ENCODE peak calls at places on chromosomes 13 and 19, in ten cellular contexts. One of them, this sample, is unnamed.

GRCh38 chr13:21557995-21558394 is 46.0 kb downstream of the MICU2 start:
- DNase-seq in neuronal stem cell: no peak
- DNase-seq in astrocyte of the hippocampus: no peak
- DNase-seq in activated CD4-positive, alpha-beta memory T cell treated with anti-CD3 and anti-CD28 coated beads, Interleukin-2, amount 10 ng/mL, durations not matched to agents 7 days and 5 days: no peak
- DNase-seq in T-helper 17 cell: no peak
- DNase-seq in DMS79: no peak
- DNase-seq in activated naive CD4-positive, alpha-beta T cell treated with Interleukin-2 at 50 U/mL for 16 hours: no peak
- DNase-seq in bronchial epithelial cell: peak
- DNase-seq in NCI-H1092: no peak
- DNase-seq in HS-27A: no peak
- DNase-seq in this sample: no peak

GRCh38 chr19:57248646-57249045 is 8.2 kb downstream of the ZNF805 start:
- DNase-seq in neuronal stem cell: no peak
- DNase-seq in astrocyte of the hippocampus: no peak
- DNase-seq in activated CD4-positive, alpha-beta memory T cell treated with anti-CD3 and anti-CD28 coated beads, Interleukin-2, amount 10 ng/mL, durations not matched to agents 7 days and 5 days: no peak
- DNase-seq in T-helper 17 cell: no peak
- DNase-seq in DMS79: no peak
- DNase-seq in activated naive CD4-positive, alpha-beta T cell treated with Interleukin-2 at 50 U/mL for 16 hours: no peak
- DNase-seq in bronchial epithelial cell: no peak
- DNase-seq in NCI-H1092: no peak
- DNase-seq in HS-27A: no peak
- DNase-seq in this sample: no peak

GRCh38 chr19:45443462-45444317 is 20.0 kb upstream of the ERCC1 start:
- DNase-seq in neuronal stem cell: peak
- DNase-seq in astrocyte of the hippocampus: peak
- DNase-seq in activated CD4-positive, alpha-beta memory T cell treated with anti-CD3 and anti-CD28 coated beads, Interleukin-2, amount 10 ng/mL, durations not matched to agents 7 days and 5 days: peak
- DNase-seq in T-helper 17 cell: peak
- DNase-seq in DMS79: peak
- DNase-seq in activated naive CD4-positive, alpha-beta T cell treated with Interleukin-2 at 50 U/mL for 16 hours: peak
- DNase-seq in bronchial epithelial cell: peak
- DNase-seq in NCI-H1092: no peak
- DNase-seq in HS-27A: peak
- DNase-seq in this sample: peak

GRCh38 chr13:88622362-88622973 is 951.3 kb downstream of the SLITRK5 start:
- DNase-seq in neuronal stem cell: no peak
- DNase-seq in astrocyte of the hippocampus: no peak
- DNase-seq in activated CD4-positive, alpha-beta memory T cell treated with anti-CD3 and anti-CD28 coated beads, Interleukin-2, amount 10 ng/mL, durations not matched to agents 7 days and 5 days: no peak
- DNase-seq in T-helper 17 cell: no peak
- DNase-seq in DMS79: no peak
- DNase-seq in activated naive CD4-positive, alpha-beta T cell treated with Interleukin-2 at 50 U/mL for 16 hours: no peak
- DNase-seq in bronchial epithelial cell: peak
- DNase-seq in NCI-H1092: no peak
- DNase-seq in HS-27A: no peak
- DNase-seq in this sample: no peak

GRCh38 chr13:29909975-29910674 is 59.7 kb upstream of the UBL3 start:
- DNase-seq in neuronal stem cell: no peak
- DNase-seq in astrocyte of the hippocampus: no peak
- DNase-seq in activated CD4-positive, alpha-beta memory T cell treated with anti-CD3 and anti-CD28 coated beads, Interleukin-2, amount 10 ng/mL, durations not matched to agents 7 days and 5 days: no peak
- DNase-seq in T-helper 17 cell: no peak
- DNase-seq in DMS79: no peak
- DNase-seq in activated naive CD4-positive, alpha-beta T cell treated with Interleukin-2 at 50 U/mL for 16 hours: no peak
- DNase-seq in bronchial epithelial cell: peak
- DNase-seq in NCI-H1092: no peak
- DNase-seq in HS-27A: no peak
- DNase-seq in this sample: no peak

GRCh38 chr13:39512687-39513086 is 90.3 kb downstream of the LHFPL6 start:
- DNase-seq in neuronal stem cell: no peak
- DNase-seq in astrocyte of the hippocampus: no peak
- DNase-seq in activated CD4-positive, alpha-beta memory T cell treated with anti-CD3 and anti-CD28 coated beads, Interleukin-2, amount 10 ng/mL, durations not matched to agents 7 days and 5 days: no peak
- DNase-seq in T-helper 17 cell: no peak
- DNase-seq in DMS79: no peak
- DNase-seq in activated naive CD4-positive, alpha-beta T cell treated with Interleukin-2 at 50 U/mL for 16 hours: no peak
- DNase-seq in bronchial epithelial cell: peak
- DNase-seq in NCI-H1092: no peak
- DNase-seq in HS-27A: no peak
- DNase-seq in this sample: no peak

GRCh38 chr19:5369962-5370367 is 29.4 kb upstream of the PTPRS start:
- DNase-seq in neuronal stem cell: peak
- DNase-seq in astrocyte of the hippocampus: peak
- DNase-seq in activated CD4-positive, alpha-beta memory T cell treated with anti-CD3 and anti-CD28 coated beads, Interleukin-2, amount 10 ng/mL, durations not matched to agents 7 days and 5 days: peak
- DNase-seq in T-helper 17 cell: peak
- DNase-seq in DMS79: no peak
- DNase-seq in activated naive CD4-positive, alpha-beta T cell treated with Interleukin-2 at 50 U/mL for 16 hours: peak
- DNase-seq in bronchial epithelial cell: peak
- DNase-seq in NCI-H1092: no peak
- DNase-seq in HS-27A: no peak
- DNase-seq in this sample: no peak

GRCh38 chr13:73844986-73845385 is 289.2 kb downstream of the KLF12 start:
- DNase-seq in neuronal stem cell: no peak
- DNase-seq in astrocyte of the hippocampus: no peak
- DNase-seq in activated CD4-positive, alpha-beta memory T cell treated with anti-CD3 and anti-CD28 coated beads, Interleukin-2, amount 10 ng/mL, durations not matched to agents 7 days and 5 days: no peak
- DNase-seq in T-helper 17 cell: no peak
- DNase-seq in DMS79: no peak
- DNase-seq in activated naive CD4-positive, alpha-beta T cell treated with Interleukin-2 at 50 U/mL for 16 hours: no peak
- DNase-seq in bronchial epithelial cell: no peak
- DNase-seq in NCI-H1092: no peak
- DNase-seq in HS-27A: no peak
- DNase-seq in this sample: no peak

GRCh38 chr13:44578064-44578394 is 1.9 kb upstream of the TSC22D1 start:
- DNase-seq in neuronal stem cell: no peak
- DNase-seq in astrocyte of the hippocampus: no peak
- DNase-seq in activated CD4-positive, alpha-beta memory T cell treated with anti-CD3 and anti-CD28 coated beads, Interleukin-2, amount 10 ng/mL, durations not matched to agents 7 days and 5 days: no peak
- DNase-seq in T-helper 17 cell: no peak
- DNase-seq in DMS79: peak
- DNase-seq in activated naive CD4-positive, alpha-beta T cell treated with Interleukin-2 at 50 U/mL for 16 hours: no peak
- DNase-seq in bronchial epithelial cell: peak
- DNase-seq in NCI-H1092: peak
- DNase-seq in HS-27A: no peak
- DNase-seq in this sample: no peak

GRCh38 chr19:9793051-9793591 is 24.6 kb upstream of the ZNF846 start:
- DNase-seq in neuronal stem cell: no peak
- DNase-seq in astrocyte of the hippocampus: peak
- DNase-seq in activated CD4-positive, alpha-beta memory T cell treated with anti-CD3 and anti-CD28 coated beads, Interleukin-2, amount 10 ng/mL, durations not matched to agents 7 days and 5 days: peak
- DNase-seq in T-helper 17 cell: no peak
- DNase-seq in DMS79: no peak
- DNase-seq in activated naive CD4-positive, alpha-beta T cell treated with Interleukin-2 at 50 U/mL for 16 hours: peak
- DNase-seq in bronchial epithelial cell: peak
- DNase-seq in NCI-H1092: no peak
- DNase-seq in HS-27A: no peak
- DNase-seq in this sample: peak

GRCh38 chr13:45621950-45622349 is 6.4 kb upstream of the ERICH6B start:
- DNase-seq in neuronal stem cell: no peak
- DNase-seq in astrocyte of the hippocampus: no peak
- DNase-seq in activated CD4-positive, alpha-beta memory T cell treated with anti-CD3 and anti-CD28 coated beads, Interleukin-2, amount 10 ng/mL, durations not matched to agents 7 days and 5 days: no peak
- DNase-seq in T-helper 17 cell: no peak
- DNase-seq in DMS79: no peak
- DNase-seq in activated naive CD4-positive, alpha-beta T cell treated with Interleukin-2 at 50 U/mL for 16 hours: no peak
- DNase-seq in bronchial epithelial cell: no peak
- DNase-seq in NCI-H1092: no peak
- DNase-seq in HS-27A: no peak
- DNase-seq in this sample: no peak

GRCh38 chr13:72850959-72851677 is 69.2 kb downstream of the PIBF1 start:
- DNase-seq in neuronal stem cell: no peak
- DNase-seq in astrocyte of the hippocampus: no peak
- DNase-seq in activated CD4-positive, alpha-beta memory T cell treated with anti-CD3 and anti-CD28 coated beads, Interleukin-2, amount 10 ng/mL, durations not matched to agents 7 days and 5 days: no peak
- DNase-seq in T-helper 17 cell: no peak
- DNase-seq in DMS79: no peak
- DNase-seq in activated naive CD4-positive, alpha-beta T cell treated with Interleukin-2 at 50 U/mL for 16 hours: no peak
- DNase-seq in bronchial epithelial cell: no peak
- DNase-seq in NCI-H1092: no peak
- DNase-seq in HS-27A: no peak
- DNase-seq in this sample: no peak

GRCh38 chr13:22114630-22115311 is 443.9 kb downstream of the FGF9 start:
- DNase-seq in neuronal stem cell: no peak
- DNase-seq in astrocyte of the hippocampus: peak
- DNase-seq in activated CD4-positive, alpha-beta memory T cell treated with anti-CD3 and anti-CD28 coated beads, Interleukin-2, amount 10 ng/mL, durations not matched to agents 7 days and 5 days: peak
- DNase-seq in T-helper 17 cell: no peak
- DNase-seq in DMS79: no peak
- DNase-seq in activated naive CD4-positive, alpha-beta T cell treated with Interleukin-2 at 50 U/mL for 16 hours: peak
- DNase-seq in bronchial epithelial cell: no peak
- DNase-seq in NCI-H1092: no peak
- DNase-seq in HS-27A: no peak
- DNase-seq in this sample: no peak

GRCh38 chr13:37602743-37603381 is 4.3 kb upstream of the POSTN start:
- DNase-seq in neuronal stem cell: no peak
- DNase-seq in astrocyte of the hippocampus: peak
- DNase-seq in activated CD4-positive, alpha-beta memory T cell treated with anti-CD3 and anti-CD28 coated beads, Interleukin-2, amount 10 ng/mL, durations not matched to agents 7 days and 5 days: no peak
- DNase-seq in T-helper 17 cell: no peak
- DNase-seq in DMS79: peak
- DNase-seq in activated naive CD4-positive, alpha-beta T cell treated with Interleukin-2 at 50 U/mL for 16 hours: no peak
- DNase-seq in bronchial epithelial cell: peak
- DNase-seq in NCI-H1092: no peak
- DNase-seq in HS-27A: no peak
- DNase-seq in this sample: no peak

GRCh38 chr13:22012676-22013075 is 341.8 kb downstream of the FGF9 start:
- DNase-seq in neuronal stem cell: no peak
- DNase-seq in astrocyte of the hippocampus: no peak
- DNase-seq in activated CD4-positive, alpha-beta memory T cell treated with anti-CD3 and anti-CD28 coated beads, Interleukin-2, amount 10 ng/mL, durations not matched to agents 7 days and 5 days: no peak
- DNase-seq in T-helper 17 cell: no peak
- DNase-seq in DMS79: peak
- DNase-seq in activated naive CD4-positive, alpha-beta T cell treated with Interleukin-2 at 50 U/mL for 16 hours: no peak
- DNase-seq in bronchial epithelial cell: no peak
- DNase-seq in NCI-H1092: peak
- DNase-seq in HS-27A: no peak
- DNase-seq in this sample: no peak

GRCh38 chr19:11102944-11103343 is 13.7 kb downstream of the LDLR start:
- DNase-seq in neuronal stem cell: no peak
- DNase-seq in astrocyte of the hippocampus: no peak
- DNase-seq in activated CD4-positive, alpha-beta memory T cell treated with anti-CD3 and anti-CD28 coated beads, Interleukin-2, amount 10 ng/mL, durations not matched to agents 7 days and 5 days: no peak
- DNase-seq in T-helper 17 cell: no peak
- DNase-seq in DMS79: no peak
- DNase-seq in activated naive CD4-positive, alpha-beta T cell treated with Interleukin-2 at 50 U/mL for 16 hours: no peak
- DNase-seq in bronchial epithelial cell: no peak
- DNase-seq in NCI-H1092: no peak
- DNase-seq in HS-27A: no peak
- DNase-seq in this sample: no peak

GRCh38 chr19:55115446-55116065 is 1.9 kb downstream of the PPP1R12C start:
- DNase-seq in neuronal stem cell: no peak
- DNase-seq in astrocyte of the hippocampus: peak
- DNase-seq in activated CD4-positive, alpha-beta memory T cell treated with anti-CD3 and anti-CD28 coated beads, Interleukin-2, amount 10 ng/mL, durations not matched to agents 7 days and 5 days: no peak
- DNase-seq in T-helper 17 cell: no peak
- DNase-seq in DMS79: no peak
- DNase-seq in activated naive CD4-positive, alpha-beta T cell treated with Interleukin-2 at 50 U/mL for 16 hours: no peak
- DNase-seq in bronchial epithelial cell: no peak
- DNase-seq in NCI-H1092: no peak
- DNase-seq in HS-27A: no peak
- DNase-seq in this sample: no peak

GRCh38 chr19:7292950-7293794 is 1.0 kb downstream of the INSR start:
- DNase-seq in neuronal stem cell: no peak
- DNase-seq in astrocyte of the hippocampus: peak
- DNase-seq in activated CD4-positive, alpha-beta memory T cell treated with anti-CD3 and anti-CD28 coated beads, Interleukin-2, amount 10 ng/mL, durations not matched to agents 7 days and 5 days: no peak
- DNase-seq in T-helper 17 cell: no peak
- DNase-seq in DMS79: no peak
- DNase-seq in activated naive CD4-positive, alpha-beta T cell treated with Interleukin-2 at 50 U/mL for 16 hours: no peak
- DNase-seq in bronchial epithelial cell: no peak
- DNase-seq in NCI-H1092: no peak
- DNase-seq in HS-27A: no peak
- DNase-seq in this sample: peak

GRCh38 chr13:63774133-63774532 is 2358.5 kb upstream of the PCDH20 start:
- DNase-seq in neuronal stem cell: no peak
- DNase-seq in astrocyte of the hippocampus: no peak
- DNase-seq in activated CD4-positive, alpha-beta memory T cell treated with anti-CD3 and anti-CD28 coated beads, Interleukin-2, amount 10 ng/mL, durations not matched to agents 7 days and 5 days: no peak
- DNase-seq in T-helper 17 cell: no peak
- DNase-seq in DMS79: no peak
- DNase-seq in activated naive CD4-positive, alpha-beta T cell treated with Interleukin-2 at 50 U/mL for 16 hours: no peak
- DNase-seq in bronchial epithelial cell: no peak
- DNase-seq in NCI-H1092: no peak
- DNase-seq in HS-27A: no peak
- DNase-seq in this sample: no peak

GRCh38 chr13:48580886-48581285 is 48.0 kb upstream of the RCBTB2 start:
- DNase-seq in neuronal stem cell: no peak
- DNase-seq in astrocyte of the hippocampus: no peak
- DNase-seq in activated CD4-positive, alpha-beta memory T cell treated with anti-CD3 and anti-CD28 coated beads, Interleukin-2, amount 10 ng/mL, durations not matched to agents 7 days and 5 days: no peak
- DNase-seq in T-helper 17 cell: no peak
- DNase-seq in DMS79: no peak
- DNase-seq in activated naive CD4-positive, alpha-beta T cell treated with Interleukin-2 at 50 U/mL for 16 hours: no peak
- DNase-seq in bronchial epithelial cell: no peak
- DNase-seq in NCI-H1092: no peak
- DNase-seq in HS-27A: no peak
- DNase-seq in this sample: no peak